ENCODE peak calls at places on chromosome 19, in seven cellular contexts. H is tibial nerve; V is CD8-positive, alpha-beta memory T cell; D is Calu3; N is LHCN-M2; J is uterus; M is stomach. T is an unnamed sample.

GRCh38 chr19:11089254-11090013 is at the start of gene LDLR:
- DNase-seq in J (peak), H (peak), V (peak), M (peak), D (peak), N (peak), T (peak)

GRCh38 chr19:17718988-17719711 is at the start of gene MAP1S:
- DNase-seq in H (no peak), J (peak), N (peak), D (peak), V (peak), M (peak), T (peak)

GRCh38 chr19:51511353-51511752 is 9.8 kb upstream of the SIGLEC12 start:
- DNase-seq in D (no peak), H (no peak), M (no peak), N (peak), V (no peak), J (no peak), T (no peak)

GRCh38 chr19:19657397-19657783 is 6.1 kb downstream of the ATP13A1 start:
- DNase-seq in J (no peak), N (no peak), D (no peak), V (peak), H (no peak), M (no peak), T (peak)

GRCh38 chr19:1069009-1069779 is 2.2 kb downstream of the ARHGAP45 start:
- DNase-seq in V (peak), N (no peak), H (peak), D (no peak), M (peak), J (no peak), T (peak)

GRCh38 chr19:16649734-16650133 is 10.2 kb downstream of the SMIM7 start:
- DNase-seq in M (no peak), H (no peak), J (no peak), N (no peak), V (no peak), D (no peak), T (no peak)

GRCh38 chr19:23972161-23972560 is 57.5 kb downstream of the ZNF726 start:
- DNase-seq in D (no peak), M (no peak), H (no peak), V (no peak), J (no peak), N (no peak), T (no peak)

GRCh38 chr19:12801466-12802266 is at the start of the genes PRDX2 and THSD8:
- DNase-seq in M (peak), V (peak), D (peak), H (peak), J (peak), N (peak), T (peak)

GRCh38 chr19:17394891-17395415 is 957 bp upstream of the CCDC194 start:
- DNase-seq in J (no peak), N (no peak), H (peak), D (peak), M (peak), V (no peak), T (peak)

GRCh38 chr19:4216832-4217231 is 12.5 kb upstream of the EBI3 start:
- DNase-seq in N (no peak), D (no peak), V (no peak), M (no peak), J (no peak), H (no peak), T (no peak)

GRCh38 chr19:9531933-9532332 is 6.5 kb downstream of the ZNF426 start:
- DNase-seq in J (no peak), D (no peak), V (no peak), H (no peak), M (no peak), N (peak), T (no peak)

GRCh38 chr19:55602104-55603001 is 2.3 kb downstream of the ZNF524 start:
- DNase-seq in V (no peak), D (no peak), M (no peak), N (no peak), J (no peak), H (no peak), T (peak)

T was measured in ovary.